ENCODE peak calls at places on chromosomes 6 and 20, in eight cellular contexts. I is heart right ventricle, L is fibroblast of lung, P is adrenal gland, H is pancreas, E is psoas muscle, X is body of pancreas, R is PC-3. T is an unnamed sample.

GRCh38 chr6:159692303-159693127 is 526 bp downstream of the SOD2 start:
- DNase-seq in I (peak), L (peak), P (peak), H (peak), E (no peak), X (peak), R (peak), T (no peak)

GRCh38 chr6:11778648-11779307 is at the start of gene ADTRP:
- DNase-seq in I (no peak), L (no peak), P (no peak), H (no peak), E (no peak), X (no peak), R (no peak), T (no peak)

GRCh38 chr20:55166063-55166462 is 690.7 kb downstream of the DOK5 start:
- DNase-seq in I (no peak), L (no peak), P (no peak), H (no peak), E (no peak), X (no peak), R (no peak), T (no peak)

GRCh38 chr20:41074441-41074840 is 45.8 kb downstream of the TOP1 start:
- DNase-seq in I (no peak), L (no peak), P (no peak), H (no peak), E (no peak), X (no peak), R (no peak), T (no peak)

GRCh38 chr6:54115966-54116365 is 4.7 kb downstream of the MLIP start:
- DNase-seq in I (no peak), L (no peak), P (no peak), H (no peak), E (no peak), X (no peak), R (no peak), T (no peak)

GRCh38 chr20:50230184-50230583 is 39.6 kb downstream of the CEBPB start:
- DNase-seq in I (no peak), L (no peak), P (no peak), H (no peak), E (no peak), X (no peak), R (no peak), T (no peak)

GRCh38 chr6:134041093-134041492 is 11.3 kb downstream of the SLC2A12 start:
- DNase-seq in I (no peak), L (peak), P (no peak), H (no peak), E (no peak), X (no peak), R (peak), T (peak)

GRCh38 chr20:58135441-58136170 is 92.8 kb downstream of the ANKRD60 start:
- DNase-seq in I (no peak), L (no peak), P (no peak), H (no peak), E (no peak), X (no peak), R (peak), T (peak)

GRCh38 chr6:101516553-101516952 is 123.0 kb downstream of the GRIK2 start:
- DNase-seq in I (no peak), L (no peak), P (no peak), H (no peak), E (no peak), X (no peak), R (no peak), T (no peak)

GRCh38 chr6:68572525-68572924 is 62.6 kb upstream of the ADGRB3 start:
- DNase-seq in I (no peak), L (peak), P (no peak), H (no peak), E (no peak), X (no peak), R (peak), T (peak)

GRCh38 chr20:42352096-42352495 is 733.9 kb upstream of the CHD6 start:
- DNase-seq in I (no peak), L (no peak), P (no peak), H (no peak), E (no peak), X (no peak), R (no peak), T (no peak)

GRCh38 chr6:18016133-18016532 is 28.7 kb upstream of the KIF13A start:
- DNase-seq in I (no peak), L (no peak), P (no peak), H (no peak), E (no peak), X (no peak), R (no peak), T (peak)

GRCh38 chr20:46696791-46697279 is 7.6 kb upstream of the TP53RK start:
- DNase-seq in I (no peak), L (no peak), P (no peak), H (no peak), E (no peak), X (no peak), R (no peak), T (no peak)
- H3K27ac ChIP-seq in I (no peak), L (no peak), P (no peak), H (no peak), E (no peak), X (no peak), R (no peak), T (no peak)

DNA sequence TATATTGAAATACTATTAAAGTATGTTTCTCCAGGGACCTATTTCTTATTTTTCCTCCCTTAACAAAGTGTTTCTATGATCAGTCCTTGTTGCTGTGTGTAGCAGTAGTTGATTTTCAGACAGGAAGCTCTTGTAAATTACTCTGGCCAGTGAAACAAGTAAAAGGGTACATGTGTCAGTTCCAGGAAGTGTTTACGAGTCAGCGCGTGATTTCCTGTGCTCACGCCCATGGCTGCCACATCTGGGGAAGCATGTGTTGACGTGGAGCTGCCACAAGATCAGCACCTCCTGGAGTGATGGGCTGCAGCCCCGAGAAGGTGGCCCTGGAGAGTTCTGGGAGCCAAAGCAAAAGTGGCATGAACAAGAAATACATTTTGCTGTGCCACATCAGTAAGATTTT is 38.6 kb upstream of the GGTLC1 start:
- DNase-seq in I (peak), L (no peak), P (peak), H (peak), E (peak), X (no peak), R (peak), T (no peak)
- H3K27ac ChIP-seq in I (no peak), L (no peak), P (no peak), H (no peak), E (peak), X (no peak), R (no peak), T (no peak)

GRCh38 chr6:112207131-112207530 is 47.2 kb downstream of the LAMA4 start:
- DNase-seq in I (no peak), L (no peak), P (no peak), H (no peak), E (no peak), X (no peak), R (peak), T (no peak)

GRCh38 chr6:112204350-112204706 is 50.0 kb downstream of the LAMA4 start:
- DNase-seq in I (no peak), L (no peak), P (no peak), H (no peak), E (no peak), X (no peak), R (no peak), T (no peak)

GRCh38 chr6:112202639-112203341 is 51.6 kb downstream of the LAMA4 start:
- DNase-seq in I (no peak), L (peak), P (no peak), H (no peak), E (no peak), X (no peak), R (no peak), T (no peak)

GRCh38 chr6:112205521-112206458 is 48.6 kb downstream of the LAMA4 start:
- DNase-seq in I (no peak), L (no peak), P (no peak), H (no peak), E (no peak), X (no peak), R (peak), T (no peak)

GRCh38 chr6:112203577-112204349 is 50.6 kb downstream of the LAMA4 start:
- DNase-seq in I (no peak), L (peak), P (no peak), H (no peak), E (no peak), X (no peak), R (peak), T (peak)
- H3K27ac ChIP-seq in I (no peak), L (peak), P (no peak), H (no peak), E (no peak), X (no peak), R (peak), T (peak)

DNA sequence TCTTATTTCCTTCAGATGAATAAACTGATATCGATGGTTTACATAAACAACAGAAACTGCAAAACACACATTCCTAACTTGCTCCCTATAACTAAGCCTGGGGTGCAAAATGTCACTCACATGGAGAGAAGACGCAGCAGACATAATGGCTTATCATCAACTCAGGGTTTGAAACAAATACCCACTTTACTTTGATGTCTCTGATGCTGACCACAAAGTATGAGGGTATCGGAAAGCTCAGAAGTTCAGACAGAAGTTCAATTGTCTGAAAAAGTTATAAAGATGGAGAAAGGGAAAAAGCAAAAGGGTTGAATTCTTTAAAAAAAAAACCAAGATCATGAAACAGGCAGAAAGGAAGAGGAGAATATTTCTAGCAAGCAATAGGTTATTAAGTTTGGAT is 102.7 kb downstream of the FOXC1 start:
- DNase-seq in I (no peak), L (no peak), P (no peak), H (no peak), E (no peak), X (no peak), R (no peak), T (no peak)
- H3K27ac ChIP-seq in I (no peak), L (no peak), P (no peak), H (no peak), E (no peak), X (no peak), R (no peak), T (no peak)

GRCh38 chr6:45447005-45447404 is 69.3 kb upstream of the SUPT3H start:
- DNase-seq in I (no peak), L (no peak), P (no peak), H (no peak), E (no peak), X (no peak), R (no peak), T (no peak)

GRCh38 chr6:45447721-45448120 is 70.0 kb upstream of the SUPT3H start:
- DNase-seq in I (no peak), L (no peak), P (no peak), H (no peak), E (no peak), X (no peak), R (no peak), T (no peak)

GRCh38 chr6:45445749-45446454 is 68.2 kb upstream of the SUPT3H start:
- DNase-seq in I (peak), L (peak), P (peak), H (peak), E (peak), X (peak), R (peak), T (peak)

GRCh38 chr6:45442716-45443115 is 65.0 kb upstream of the SUPT3H start:
- DNase-seq in I (no peak), L (no peak), P (no peak), H (no peak), E (no peak), X (no peak), R (no peak), T (no peak)

DNA sequence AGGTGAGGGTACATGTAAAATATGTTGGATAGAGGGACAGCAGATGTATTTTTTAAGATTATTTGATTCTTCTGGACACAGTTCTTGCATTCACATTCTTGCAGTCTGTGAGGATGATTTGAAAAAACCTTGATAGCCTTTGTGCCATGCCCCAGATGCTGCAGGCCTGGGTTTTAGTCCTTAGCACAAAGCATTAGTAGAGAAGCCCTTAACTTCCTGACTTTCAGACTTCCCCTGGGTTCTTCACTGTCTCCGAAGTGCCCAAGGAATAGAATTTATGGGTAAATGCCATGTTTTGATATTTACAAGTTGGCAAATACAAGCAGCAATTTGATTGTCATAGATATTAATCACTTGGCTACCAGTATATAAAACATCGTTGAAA is 67.6 kb upstream of the SUPT3H start:
- DNase-seq in I (no peak), L (no peak), P (no peak), H (no peak), E (no peak), X (no peak), R (no peak), T (no peak)
- H3K27ac ChIP-seq in I (peak), L (peak), P (peak), H (peak), E (peak), X (peak), R (peak), T (peak)

DNA sequence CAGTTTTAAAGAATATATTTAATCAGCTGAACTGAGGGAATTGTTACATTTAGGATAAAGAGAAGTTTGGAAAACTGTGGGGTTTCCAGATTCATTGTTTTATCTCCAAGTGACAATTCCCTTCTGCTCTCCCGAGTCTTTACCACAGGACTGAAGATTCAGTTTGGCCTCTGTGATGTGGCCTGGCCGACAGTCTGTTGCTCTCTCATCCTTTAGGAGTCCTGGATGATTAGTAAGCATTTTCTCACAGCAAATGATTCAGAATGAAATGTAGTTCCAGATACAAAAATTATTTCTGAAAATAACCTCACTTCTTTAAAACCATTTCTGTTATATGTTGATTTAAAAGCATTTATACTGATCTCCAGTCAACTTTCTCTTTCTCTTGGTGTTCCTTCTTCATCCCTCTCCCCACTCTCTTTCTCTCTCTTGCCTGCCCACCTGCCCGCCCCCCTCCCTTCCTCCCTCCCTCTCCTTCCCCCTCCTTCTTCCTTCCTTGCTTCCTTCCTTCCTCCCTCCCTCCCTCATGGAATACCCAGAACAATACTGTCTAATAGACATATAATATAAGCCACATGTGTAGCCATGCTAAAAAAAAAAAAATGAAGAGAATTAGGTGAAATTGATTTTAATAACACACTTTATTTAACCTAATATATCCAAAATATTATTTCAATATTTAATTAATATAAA is 254.9 kb downstream of the PRL start:
- DNase-seq in I (no peak), L (peak), P (no peak), H (no peak), E (no peak), X (no peak), R (peak), T (no peak)
- H3K27ac ChIP-seq in I (peak), L (peak), P (no peak), H (no peak), E (no peak), X (peak), R (no peak), T (no peak)

GRCh38 chr6:161254754-161255253 is 19.1 kb downstream of the AGPAT4 start:
- DNase-seq in I (no peak), L (peak), P (no peak), H (no peak), E (no peak), X (no peak), R (no peak), T (no peak)
- H3K27ac ChIP-seq in I (no peak), L (no peak), P (no peak), H (no peak), E (no peak), X (no peak), R (no peak), T (no peak)

GRCh38 chr20:63033635-63034510 is 27.1 kb upstream of the BHLHE23 start:
- DNase-seq in I (peak), L (no peak), P (no peak), H (no peak), E (no peak), X (no peak), R (no peak), T (no peak)
- H3K27ac ChIP-seq in I (no peak), L (no peak), P (no peak), H (no peak), E (no peak), X (no peak), R (no peak), T (no peak)

GRCh38 chr20:24747015-24747712 is 201.9 kb upstream of the CST7 start:
- DNase-seq in I (no peak), L (no peak), P (no peak), H (no peak), E (no peak), X (no peak), R (no peak), T (no peak)

GRCh38 chr20:24743641-24744040 is 205.4 kb upstream of the CST7 start:
- DNase-seq in I (no peak), L (no peak), P (no peak), H (no peak), E (no peak), X (no peak), R (no peak), T (no peak)

GRCh38 chr20:24745617-24746350 is 203.3 kb upstream of the CST7 start:
- DNase-seq in I (no peak), L (no peak), P (peak), H (no peak), E (no peak), X (no peak), R (no peak), T (no peak)

GRCh38 chr20:24746351-24746685 is 202.8 kb upstream of the CST7 start:
- DNase-seq in I (no peak), L (no peak), P (peak), H (peak), E (no peak), X (peak), R (peak), T (peak)

DNA sequence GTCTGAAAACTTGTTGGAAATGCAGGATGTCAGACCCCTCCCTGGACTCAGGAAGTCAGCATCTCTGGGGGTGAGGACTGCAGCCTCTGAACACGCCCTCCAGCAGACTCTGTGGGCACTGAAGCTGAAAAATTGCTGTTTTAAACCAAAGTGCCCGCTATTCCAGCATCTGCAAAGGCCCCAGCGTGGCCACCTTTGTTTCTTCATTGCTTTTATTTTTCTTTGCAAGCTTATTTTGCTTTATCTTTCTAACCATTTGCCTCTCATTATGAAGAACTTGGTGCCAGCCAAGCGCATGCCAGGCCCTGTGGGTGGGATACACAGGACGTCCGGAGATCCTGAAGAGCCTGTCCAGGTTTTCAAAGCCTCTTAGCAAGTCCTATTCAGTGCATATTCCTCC is 203.9 kb upstream of the CST7 start:
- DNase-seq in I (no peak), L (no peak), P (peak), H (no peak), E (no peak), X (no peak), R (no peak), T (no peak)
- H3K27ac ChIP-seq in I (no peak), L (no peak), P (no peak), H (no peak), E (no peak), X (no peak), R (no peak), T (no peak)

GRCh38 chr6:50846860-50847171 is 28.1 kb downstream of the TFAP2B start:
- DNase-seq in I (no peak), L (no peak), P (no peak), H (no peak), E (no peak), X (no peak), R (peak), T (no peak)
- H3K27ac ChIP-seq in I (no peak), L (no peak), P (no peak), H (no peak), E (no peak), X (no peak), R (no peak), T (no peak)

T was measured in epithelial cell of prostate.